ENCODE peak calls at places on chromosomes 12 and 14, in four cellular contexts. C is stomach, N is tibial artery, T is transverse colon. E is an unnamed sample. For H3K4me1, the result is how much of the 10 kb centered on the place peaks cover.

GRCh38 chr12:31508436-31509150 is 82.3 kb downstream of the DENND5B start:
- DNase-seq in C (no peak), N (no peak), T (no peak), E (no peak)

GRCh38 chr12:113237748-113238147 is 16.5 kb downstream of the TPCN1 start:
- DNase-seq in C (peak), N (peak), T (peak), E (no peak)

GRCh38 chr12:14258468-14258947 is 107.0 kb upstream of the ATF7IP start:
- DNase-seq in C (no peak), N (no peak), T (no peak), E (no peak)

GRCh38 chr12:123986374-123986920 is 13.4 kb downstream of the ZNF664 start:
- DNase-seq in C (no peak), N (no peak), T (no peak), E (no peak)

GRCh38 chr14:105941226-105942166 is 415.1 kb downstream of the TMEM121 start:
- DNase-seq in C (no peak), N (peak), T (no peak), E (no peak)

GRCh38 chr12:15472036-15472435 is 149.7 kb downstream of the PTPRO start:
- DNase-seq in C (no peak), N (no peak), T (no peak), E (no peak)

GRCh38 chr12:116524964-116525379 is 34.2 kb upstream of the MAP1LC3B2 start:
- DNase-seq in C (no peak), N (no peak), T (no peak), E (no peak)

GRCh38 chr12:116735951-116736599 is 1.8 kb downstream of the SPRING1 start:
- DNase-seq in C (peak), N (no peak), T (peak), E (no peak)

GRCh38 chr14:50366115-50366514 is 30.6 kb downstream of the CDKL1 start:
- DNase-seq in C (peak), N (no peak), T (peak), E (no peak)

GRCh38 chr14:23564181-23564812 is 3.3 kb downstream of the AP1G2 start:
- DNase-seq in C (no peak), N (no peak), T (no peak), E (no peak)

GRCh38 chr12:121933522-121934317 is 15.3 kb downstream of the CFAP251 start:
- DNase-seq in C (no peak), N (no peak), T (no peak), E (no peak)

GRCh38 chr14:33567003-33567735 is 383.7 kb downstream of the EGLN3 start:
- DNase-seq in C (no peak), N (no peak), T (no peak), E (no peak)

GRCh38 chr12:4197922-4198763 is 75.4 kb upstream of the CCND2 start:
- DNase-seq in C (no peak), N (no peak), T (no peak), E (no peak)

GRCh38 chr12:25155031-25155576 is 39.9 kb downstream of the DNAI7 start:
- DNase-seq in C (no peak), N (no peak), T (no peak), E (no peak)

GRCh38 chr12:122203968-122204828 is 689 bp downstream of the B3GNT4 start:
- DNase-seq in C (no peak), N (peak), T (no peak), E (no peak)

GRCh38 chr14:40944521-40944920 is 662.2 kb upstream of the LRFN5 start:
- DNase-seq in C (no peak), N (no peak), T (no peak), E (no peak)

GRCh38 chr12:12913626-12914388 is 22.4 kb downstream of the GPRC5A start:
- DNase-seq in C (no peak), N (peak), T (no peak), E (no peak)

GRCh38 chr14:68260121-68260520 is 440.5 kb downstream of the RAD51B start:
- DNase-seq in C (no peak), N (no peak), T (no peak), E (no peak)

GRCh38 chr14:78983126-78983525 is 813.0 kb downstream of the NRXN3 start:
- DNase-seq in C (no peak), N (no peak), T (no peak), E (no peak)

GRCh38 chr12:29521951-29522350 is 24.5 kb upstream of the OVCH1 start:
- DNase-seq in C (no peak), N (no peak), T (no peak), E (no peak)

GRCh38 chr12:40106655-40107054 is 774 bp upstream of the SLC2A13 start:
- DNase-seq in C (no peak), N (no peak), T (no peak), E (no peak)

GRCh38 chr12:80504389-80505153 is 60.5 kb downstream of the PTPRQ start:
- DNase-seq in C (no peak), N (no peak), T (no peak), E (no peak)

GRCh38 chr12:45671254-45671653 is 58.3 kb upstream of the ARID2 start:
- DNase-seq in C (no peak), N (no peak), T (no peak), E (no peak)

GRCh38 chr14:71220462-71220861 is 313.2 kb downstream of the PCNX1 start:
- DNase-seq in C (no peak), N (no peak), T (no peak), E (no peak)

GRCh38 chr12:42698213-42698612 is 108.7 kb upstream of the PRICKLE1 start:
- DNase-seq in C (no peak), N (no peak), T (no peak), E (no peak)

DNA sequence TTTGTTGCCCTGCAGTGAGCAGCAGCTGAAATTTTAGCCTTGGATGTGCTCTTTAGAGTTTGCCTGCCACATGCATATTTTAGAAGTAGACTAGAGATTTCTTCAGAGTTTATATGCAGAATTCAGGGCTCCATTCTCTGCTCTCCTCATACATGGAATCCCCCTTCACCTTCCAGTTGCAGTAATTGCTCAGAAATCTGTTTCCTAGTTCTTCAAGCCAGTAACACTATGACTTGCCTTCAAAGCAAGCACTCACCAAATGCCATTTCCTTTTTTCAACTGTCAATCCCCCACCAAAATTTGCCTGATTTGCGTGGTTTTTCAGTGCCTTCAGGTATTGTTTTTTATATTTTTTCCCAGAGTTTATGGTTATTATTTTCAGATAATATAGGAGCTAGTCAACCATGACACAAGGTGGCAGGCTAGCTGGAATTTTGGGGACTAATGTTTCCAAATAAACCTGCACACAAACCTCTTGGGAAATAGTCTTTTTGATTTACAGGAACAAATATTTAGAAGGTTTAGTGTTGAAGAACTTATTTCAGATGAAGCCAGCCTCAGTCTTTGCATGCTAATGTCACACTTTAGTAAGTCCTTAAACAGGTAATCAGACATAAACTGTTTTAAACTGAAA is 79.2 kb downstream of the ASCL1 start:
- DNase-seq in C (no peak), N (no peak), T (no peak), E (no peak)
- TF ChIP-seq CTCF in C (no peak), N (no peak), T (no peak), E (no peak)

DNA sequence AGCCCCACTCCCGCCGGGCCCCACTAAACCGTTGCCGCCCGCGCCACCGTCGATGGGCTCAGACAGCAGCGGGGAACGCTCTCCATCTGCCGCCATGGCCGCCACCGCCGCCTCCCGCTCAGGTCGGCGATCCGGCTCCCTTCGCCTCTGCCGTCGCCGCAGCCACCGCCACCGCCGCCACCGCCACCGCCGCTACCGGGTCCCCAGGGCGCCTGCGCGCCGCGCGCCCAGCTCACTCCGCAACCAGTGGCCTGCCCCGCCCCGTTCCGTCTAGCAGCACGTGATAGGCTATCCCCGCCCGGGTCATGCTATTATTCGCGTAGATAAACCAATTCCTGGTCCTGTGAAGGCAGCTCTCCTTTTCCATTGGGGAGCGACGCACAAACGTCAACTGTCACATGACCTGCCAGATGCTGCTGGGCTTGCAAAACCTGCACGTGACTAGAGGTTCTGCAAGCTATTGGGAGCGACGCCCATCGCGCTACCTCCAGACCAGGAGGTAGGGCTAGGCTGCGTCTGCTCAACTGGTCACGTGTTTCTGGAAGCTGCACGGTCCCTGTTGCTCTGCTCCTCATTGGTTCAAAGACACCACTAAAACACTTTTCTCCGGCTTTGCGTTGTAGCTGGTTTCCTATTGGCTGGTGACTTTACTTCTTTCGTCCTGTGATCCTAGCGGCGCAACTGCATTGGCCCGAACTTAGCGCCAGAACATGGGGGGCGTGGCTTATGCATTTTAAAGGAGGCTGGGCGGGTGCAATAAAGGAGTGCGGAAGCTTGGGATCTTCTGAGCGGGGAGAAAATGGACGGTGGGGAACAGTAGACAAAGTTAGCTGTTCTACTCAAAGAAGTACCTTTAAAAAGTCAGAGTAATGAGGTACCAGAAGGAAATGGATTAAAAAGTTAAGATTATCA is at the start of gene PIP4P1:
- DNase-seq in C (peak), N (peak), T (peak), E (peak)
- H3K4me1 ChIP-seq in C (half or more), N (under half), T (under half), E (half or more)

GRCh38 chr14:101815994-101816393 is 54.5 kb downstream of the PPP2R5C start:
- DNase-seq in C (no peak), N (no peak), T (no peak), E (no peak)
- H3K4me3 ChIP-seq in C (no peak), N (no peak), T (no peak), E (no peak)

GRCh38 chr14:89040438-89041244 is 216.2 kb downstream of the TTC8 start:
- DNase-seq in C (peak), N (peak), T (peak), E (no peak)
- TF ChIP-seq CTCF in C (peak), N (peak), T (peak), E (peak)

GRCh38 chr14:75525969-75526368 is 3.7 kb downstream of the BATF start:
- DNase-seq in C (no peak), N (no peak), T (no peak), E (no peak)
- H3K4me1 ChIP-seq in C (under half), N (under half), T (under half), E (under half)

DNA sequence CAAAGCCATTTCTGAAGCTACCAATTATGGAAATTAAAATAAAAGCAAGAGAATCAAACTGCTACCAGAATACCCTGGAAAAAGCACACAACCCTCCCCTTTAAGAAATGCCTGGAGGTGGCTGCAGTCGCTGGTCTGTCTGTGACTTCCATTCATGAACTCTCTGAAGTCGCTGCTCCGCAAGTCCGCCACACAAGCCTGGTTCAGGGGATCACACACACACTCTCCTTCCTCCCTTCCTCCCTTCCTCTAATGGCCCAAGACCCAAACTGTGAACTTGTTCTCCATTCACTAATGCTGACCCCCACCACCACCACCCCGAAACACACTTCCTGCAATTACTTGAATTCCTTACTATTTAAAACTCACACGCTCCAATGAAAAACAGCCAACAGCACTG is 974 bp upstream of the LMO3 start:
- DNase-seq in C (no peak), N (no peak), T (no peak), E (no peak)
- H3K4me3 ChIP-seq in C (peak), N (peak), T (peak), E (peak)

GRCh38 chr12:67991158-67991557 is 1.9 kb downstream of the IFNG-AS1 start:
- DNase-seq in C (no peak), N (no peak), T (peak), E (no peak)

GRCh38 chr12:67998379-67998778 is 9.1 kb downstream of the IFNG-AS1 start:
- DNase-seq in C (no peak), N (no peak), T (no peak), E (no peak)

GRCh38 chr12:67993143-67993542 is 3.9 kb downstream of the IFNG-AS1 start:
- DNase-seq in C (no peak), N (no peak), T (no peak), E (no peak)

GRCh38 chr12:67996347-67996746 is 7.1 kb downstream of the IFNG-AS1 start:
- DNase-seq in C (no peak), N (no peak), T (no peak), E (no peak)

DNA sequence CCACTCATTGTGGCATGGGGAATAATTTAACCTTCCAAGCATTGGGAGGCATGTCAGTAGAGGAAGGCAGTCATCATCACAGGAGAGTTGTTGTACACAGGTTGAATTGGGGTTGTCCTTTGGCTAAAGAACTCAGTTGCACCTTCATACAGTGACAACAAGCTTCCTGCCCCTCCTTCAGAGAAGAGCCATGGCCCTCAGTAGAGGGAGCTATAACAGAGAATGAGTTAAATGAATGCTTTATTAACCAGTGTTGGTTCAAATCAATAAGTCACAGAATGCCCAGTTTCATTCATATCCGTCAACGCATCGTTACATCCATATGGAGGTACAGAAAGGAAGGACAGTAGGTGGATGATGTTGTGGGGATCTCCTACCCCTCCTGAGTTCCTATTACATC is 4.8 kb downstream of the IFNG-AS1 start:
- DNase-seq in C (no peak), N (no peak), T (no peak), E (no peak)
- TF ChIP-seq CTCF in C (no peak), N (no peak), T (no peak), E (no peak)

E was measured in esophagus squamous epithelium.